ENCODE peak calls at places on chromosomes 12 and 14, in five cellular contexts. E, M, D, A and P are unnamed samples.
A peak's percentile ranks its signal among the peaks of the same experiment; 100 is the strongest.

GRCh38 chr14:39873793-39874192 is 441.6 kb upstream of the FBXO33 start:
- DNase-seq in D (no peak), E (no peak), A (no peak), M (no peak), P (no peak)

GRCh38 chr14:75906680-75907280 is 75.0 kb downstream of the TGFB3 start:
- DNase-seq in D (peak; percentile 65), M (peak; percentile 90), A (no peak), E (peak; percentile 79), P (peak; percentile 92)

GRCh38 chr12:77553976-77554619 is 276.6 kb upstream of the NAV3 start:
- DNase-seq in E (no peak), M (no peak), A (no peak), D (no peak), P (no peak)

GRCh38 chr12:45183263-45183662 is 32.6 kb upstream of the ANO6 start:
- DNase-seq in E (peak; percentile 50), M (no peak), D (peak; percentile 18), A (no peak), P (peak; percentile 67)

GRCh38 chr12:54019111-54019811 is 9.0 kb upstream of the HOXC6 start:
- DNase-seq in E (no peak), D (peak; percentile 72), A (peak; percentile 74), M (no peak), P (no peak)

GRCh38 chr14:103056322-103057027 is 874 bp downstream of the CDC42BPB start:
- DNase-seq in A (peak; percentile 69), D (peak; percentile 78), M (no peak), E (peak; percentile 61), P (peak; percentile 76)

GRCh38 chr14:52950898-52951729 is at the start of gene FERMT2:
- DNase-seq in M (no peak), A (peak; percentile 89), D (peak; percentile 90), E (peak; percentile 91), P (peak; percentile 97)

GRCh38 chr14:57245941-57246340 is 22.8 kb downstream of the EXOC5 start:
- DNase-seq in E (no peak), D (no peak), A (no peak), M (no peak), P (no peak)

GRCh38 chr14:39381366-39381765 is 50.9 kb downstream of the FBXO33 start:
- DNase-seq in A (no peak), E (no peak), M (no peak), D (no peak), P (no peak)

GRCh38 chr12:3441435-3441834 is 49.6 kb upstream of the PRMT8 start:
- DNase-seq in A (peak; percentile 24), E (no peak), D (no peak), M (no peak), P (no peak)

GRCh38 chr14:22994762-22995275 is 12.5 kb upstream of the AJUBA start:
- DNase-seq in E (peak; percentile 56), A (peak; percentile 52), M (peak; percentile 79), D (peak; percentile 62), P (peak; percentile 77)

GRCh38 chr12:64730585-64730964 is 28.6 kb downstream of the GNS start:
- DNase-seq in A (no peak), D (peak; percentile 15), E (no peak), M (no peak), P (no peak)

GRCh38 chr14:90518941-90519256 is 122.1 kb downstream of the CALM1 start:
- DNase-seq in E (no peak), A (peak; percentile 68), M (peak; percentile 87), D (peak; percentile 14), P (no peak)

GRCh38 chr12:10891937-10892336 is 7.9 kb upstream of the PRH1 start:
- DNase-seq in D (no peak), E (no peak), A (no peak), M (no peak), P (no peak)

GRCh38 chr14:105427893-105428485 is 8.4 kb downstream of the MTA1 start:
- DNase-seq in A (no peak), E (no peak), D (no peak), M (no peak), P (no peak)

DNA sequence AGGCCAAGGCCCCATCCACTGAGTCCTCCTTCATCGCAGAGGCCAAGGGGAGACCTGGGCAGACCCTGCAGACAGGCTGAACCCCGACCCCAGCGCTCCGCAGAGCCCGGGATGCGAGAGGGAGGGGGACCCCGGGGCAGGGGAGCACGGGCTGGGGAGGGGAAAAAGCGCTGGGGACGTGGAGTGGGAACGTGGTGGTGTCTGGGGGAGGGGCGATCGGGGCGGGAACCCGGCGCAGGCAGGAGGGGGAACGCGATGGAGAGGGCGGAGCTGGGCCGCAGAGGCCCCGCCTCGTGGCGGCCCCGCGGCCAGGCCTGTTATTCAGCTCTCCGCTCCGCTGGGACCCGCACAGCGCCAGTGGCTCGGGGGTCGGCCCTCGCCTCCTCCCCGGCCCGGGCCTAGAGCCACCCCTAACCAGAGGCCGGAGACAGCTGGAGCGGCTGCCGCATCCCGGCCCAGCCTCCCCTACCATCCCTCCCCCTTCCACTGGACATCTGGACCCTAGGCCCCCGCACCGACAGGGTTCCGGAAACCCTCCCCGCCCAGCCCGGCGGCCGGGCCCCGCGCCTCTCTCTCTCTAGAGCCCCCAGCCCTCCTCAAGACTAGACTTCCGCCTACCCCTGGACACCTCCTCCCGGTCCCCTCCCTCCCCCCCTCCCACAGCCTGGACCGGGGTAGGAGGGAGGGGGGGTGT is at the start of gene ARHGEF25:
- DNase-seq in E (peak; percentile 66), A (peak; percentile 81), M (peak; percentile 54), D (peak; percentile 57), P (peak; percentile 81)
- H3K9ac ChIP-seq in E (peak within 1 kb of the TSS; percentile 48), A (no peak within 1 kb of the TSS), M (peak within 1 kb of the TSS; percentile 54), D (peak within 1 kb of the TSS; percentile 77), P (peak within 1 kb of the TSS; percentile 67)

GRCh38 chr12:105954891-105955607 is 183.7 kb downstream of the NUAK1 start:
- DNase-seq in A (no peak), D (peak; percentile 44), M (no peak), E (peak; percentile 16), P (peak; percentile 69)
- H3K9ac ChIP-seq in A (no peak overlapping the region), D (no peak overlapping the region), M (no peak overlapping the region), E (no peak overlapping the region), P (peak overlapping the region; percentile 41)

GRCh38 chr14:88364710-88365413 is 20.6 kb upstream of the SPATA7 start:
- DNase-seq in M (no peak), D (no peak), A (peak; percentile 62), E (no peak), P (no peak)
- H3K9ac ChIP-seq in M (no peak overlapping the region), D (no peak overlapping the region), A (no peak overlapping the region), E (no peak overlapping the region), P (no peak overlapping the region)

GRCh38 chr14:88562532-88562830 is 356 bp upstream of the ZC3H14 start:
- DNase-seq in A (no peak), M (no peak), E (no peak), D (no peak), P (no peak)
- H3K9ac ChIP-seq in A (peak overlapping the region; percentile 27), M (peak overlapping the region; percentile 93), E (no peak overlapping the region), D (peak overlapping the region; percentile 94), P (peak overlapping the region; percentile 98)

GRCh38 chr12:117583092-117583491 is 221.7 kb upstream of the NOS1 start:
- DNase-seq in M (no peak), D (no peak), E (no peak), A (no peak), P (no peak)

GRCh38 chr12:117582135-117582784 is 220.8 kb upstream of the NOS1 start:
- DNase-seq in E (no peak), D (no peak), A (no peak), M (no peak), P (no peak)

GRCh38 chr12:117580718-117581062 is 219.3 kb upstream of the NOS1 start:
- DNase-seq in D (no peak), A (peak; percentile 99), E (no peak), M (peak; percentile 93), P (no peak)

GRCh38 chr12:117579939-117580717 is 218.7 kb upstream of the NOS1 start:
- DNase-seq in E (no peak), M (no peak), A (no peak), D (no peak), P (no peak)

DNA sequence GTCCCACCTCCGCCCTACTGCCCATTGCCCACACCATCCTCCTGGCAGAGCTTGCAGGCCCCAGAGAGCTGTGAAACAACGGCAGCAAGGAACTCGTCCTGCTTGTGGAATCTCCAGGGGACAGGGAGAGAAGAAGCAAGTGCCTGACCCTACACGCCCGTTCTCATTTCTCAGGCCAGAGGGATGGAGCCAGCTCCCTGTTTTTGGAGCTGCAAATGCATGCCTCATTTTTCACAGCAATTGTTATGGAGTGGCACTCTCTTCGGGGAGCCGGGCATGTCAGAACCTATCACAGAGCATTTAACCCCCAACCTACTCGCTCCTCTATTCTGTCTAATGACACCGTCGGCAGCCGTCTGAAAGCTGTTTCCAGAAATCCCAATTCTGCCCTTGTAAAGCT is 222.3 kb upstream of the NOS1 start:
- DNase-seq in A (peak; percentile 54), M (no peak), E (no peak), D (no peak), P (no peak)
- H3K9ac ChIP-seq in A (no peak overlapping the region), M (no peak overlapping the region), E (no peak overlapping the region), D (peak overlapping the region; percentile 33), P (no peak overlapping the region)